ENCODE peak calls at places on chromosome 18, in four cellular contexts. Z is cardiac fibroblast, K is fibroblast of lung, P is endodermal cell. R is an unnamed sample.

GRCh38 chr18:415627-416612 is 84.6 kb downstream of the COLEC12 start:
- DNase-seq in P (no peak), Z (peak), K (peak), R (no peak)

GRCh38 chr18:23864620-23865019 is 149.9 kb upstream of the TTC39C start:
- DNase-seq in K (no peak), P (no peak), Z (no peak), R (no peak)

GRCh38 chr18:14767474-14767873 is 19.5 kb downstream of the ANKRD30B start:
- DNase-seq in P (no peak), K (no peak), Z (peak), R (no peak)

GRCh38 chr18:23355206-23355605 is 97.9 kb upstream of the RIOK3 start:
- DNase-seq in Z (no peak), K (no peak), P (no peak), R (no peak)

GRCh38 chr18:14947482-14948162 is 199.7 kb downstream of the ANKRD30B start:
- DNase-seq in K (no peak), P (no peak), Z (no peak), R (no peak)

GRCh38 chr18:44031063-44031462 is 649.6 kb upstream of the SETBP1 start:
- DNase-seq in K (no peak), Z (no peak), P (no peak), R (no peak)

GRCh38 chr18:26438980-26439379 is 109.4 kb downstream of the KCTD1 start:
- DNase-seq in K (no peak), Z (no peak), P (no peak), R (no peak)

GRCh38 chr18:32213693-32214092 is 23.9 kb downstream of the MEP1B start:
- DNase-seq in K (no peak), P (no peak), Z (no peak), R (no peak)

DNA sequence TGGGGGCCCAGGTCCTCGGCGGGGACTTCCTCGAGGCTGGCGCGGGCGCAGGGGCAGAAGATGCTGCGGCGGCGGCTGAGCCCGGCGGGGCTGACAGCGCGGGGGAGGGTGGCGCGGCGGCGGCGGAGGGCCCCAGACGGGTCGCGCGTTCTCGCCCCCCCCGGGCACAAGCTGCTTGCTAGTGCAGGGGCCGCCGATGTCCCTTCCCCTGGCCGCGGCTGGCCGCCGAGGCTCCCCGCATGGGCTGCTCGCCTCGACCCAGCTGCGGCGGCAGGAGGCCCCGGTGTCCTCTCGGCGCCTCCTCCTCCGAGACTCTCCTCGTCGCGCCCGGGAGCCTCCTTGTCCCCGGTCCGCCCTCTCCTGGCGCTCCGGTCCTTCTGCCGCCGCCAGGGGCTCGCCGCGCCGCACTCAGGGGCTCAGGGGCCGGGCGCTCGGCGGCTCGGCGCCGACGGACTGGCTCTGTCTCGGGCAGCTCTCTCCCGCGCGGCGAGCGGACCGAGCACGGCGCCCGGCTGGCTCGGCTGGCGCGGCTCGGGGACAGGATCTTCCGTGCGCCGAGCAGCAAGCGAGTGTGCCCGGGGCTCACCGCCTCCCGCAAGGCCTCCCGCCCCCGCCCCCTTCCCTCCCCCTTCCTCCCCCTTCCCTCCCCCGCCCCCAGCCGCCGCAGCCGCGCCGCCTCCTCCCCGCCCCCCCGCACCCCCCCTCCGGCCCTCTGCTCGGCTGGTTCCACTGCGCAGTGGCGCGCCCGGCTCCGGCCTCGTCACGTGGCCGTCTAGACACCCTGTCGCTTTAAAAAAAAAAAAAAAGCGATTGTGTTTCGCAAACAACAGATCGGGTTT is 902 bp upstream of the SMAD7 start:
- DNase-seq in K (peak), P (peak), Z (peak), R (peak)
- TF ChIP-seq CTCF in K (no peak), P (peak), Z (no peak), R (no peak)

GRCh38 chr18:13440277-13441248 is 222.0 kb downstream of the LDLRAD4 start:
- DNase-seq in K (no peak), P (no peak), Z (no peak), R (no peak)
- TF ChIP-seq CTCF in K (no peak), P (no peak), Z (no peak), R (peak)

GRCh38 chr18:76306685-76307292 is 188.3 kb downstream of the ZNF516 start:
- DNase-seq in Z (no peak), P (peak), K (no peak), R (no peak)
- TF ChIP-seq CTCF in Z (no peak), P (peak), K (no peak), R (no peak)

DNA sequence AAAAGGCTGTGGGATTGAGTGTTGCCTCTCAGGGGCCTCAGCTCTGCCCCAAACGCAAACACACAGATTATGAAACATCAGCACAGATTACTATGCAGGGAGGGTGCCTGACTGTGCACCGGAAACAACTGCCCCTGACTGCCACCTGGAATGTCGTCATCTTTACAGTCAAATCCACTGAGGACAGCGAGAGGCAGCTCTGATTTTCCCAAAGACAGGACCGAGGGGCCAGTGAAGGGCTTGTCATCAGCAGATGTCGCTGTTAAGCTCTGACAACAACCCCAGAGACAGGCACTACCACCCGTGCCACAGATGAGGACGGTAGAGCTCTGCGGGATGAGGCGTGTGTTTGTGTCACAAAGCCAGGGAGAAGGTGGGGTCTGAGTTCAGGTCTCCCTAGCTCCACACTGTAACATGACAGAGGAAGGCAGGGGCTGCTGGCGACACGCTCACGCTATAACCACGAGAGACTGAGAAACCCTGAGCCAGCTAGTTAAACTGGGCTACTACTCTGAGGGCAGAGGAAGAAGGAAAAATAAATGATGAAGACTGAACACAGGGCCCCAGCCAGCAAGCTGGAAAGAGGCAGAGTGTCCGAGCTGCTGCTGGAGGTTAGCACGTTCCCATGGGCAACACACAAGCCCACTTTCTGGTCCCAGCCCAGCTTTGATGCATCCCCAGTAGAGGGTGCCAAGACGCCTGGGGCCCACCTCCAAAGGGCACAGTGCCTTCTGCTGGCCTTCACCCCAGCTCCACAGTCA is 47.0 kb downstream of the PARD6G start:
- DNase-seq in Z (no peak), K (no peak), P (peak), R (no peak)
- TF ChIP-seq CTCF in Z (no peak), K (peak), P (peak), R (peak)

GRCh38 chr18:9661564-9661963 is 46.5 kb upstream of the RAB31 start:
- DNase-seq in P (no peak), K (no peak), Z (peak), R (no peak)
- TF ChIP-seq CTCF in P (peak), K (peak), Z (peak), R (no peak)

GRCh38 chr18:59696311-59697235 is 650 bp downstream of the CCBE1 start:
- DNase-seq in Z (peak), P (peak), K (peak), R (no peak)
- TF ChIP-seq CTCF in Z (no peak), P (no peak), K (no peak), R (no peak)

GRCh38 chr18:59400407-59400806 is 41.3 kb upstream of the LMAN1 start:
- DNase-seq in P (no peak), Z (no peak), K (no peak), R (no peak)

GRCh38 chr18:59402432-59403090 is 43.5 kb upstream of the LMAN1 start:
- DNase-seq in P (peak), Z (peak), K (peak), R (peak)
- TF ChIP-seq CTCF in P (peak), Z (peak), K (peak), R (peak)

GRCh38 chr18:7224198-7224597 is 6.7 kb upstream of the LRRC30 start:
- DNase-seq in K (no peak), P (no peak), Z (no peak), R (no peak)

DNA sequence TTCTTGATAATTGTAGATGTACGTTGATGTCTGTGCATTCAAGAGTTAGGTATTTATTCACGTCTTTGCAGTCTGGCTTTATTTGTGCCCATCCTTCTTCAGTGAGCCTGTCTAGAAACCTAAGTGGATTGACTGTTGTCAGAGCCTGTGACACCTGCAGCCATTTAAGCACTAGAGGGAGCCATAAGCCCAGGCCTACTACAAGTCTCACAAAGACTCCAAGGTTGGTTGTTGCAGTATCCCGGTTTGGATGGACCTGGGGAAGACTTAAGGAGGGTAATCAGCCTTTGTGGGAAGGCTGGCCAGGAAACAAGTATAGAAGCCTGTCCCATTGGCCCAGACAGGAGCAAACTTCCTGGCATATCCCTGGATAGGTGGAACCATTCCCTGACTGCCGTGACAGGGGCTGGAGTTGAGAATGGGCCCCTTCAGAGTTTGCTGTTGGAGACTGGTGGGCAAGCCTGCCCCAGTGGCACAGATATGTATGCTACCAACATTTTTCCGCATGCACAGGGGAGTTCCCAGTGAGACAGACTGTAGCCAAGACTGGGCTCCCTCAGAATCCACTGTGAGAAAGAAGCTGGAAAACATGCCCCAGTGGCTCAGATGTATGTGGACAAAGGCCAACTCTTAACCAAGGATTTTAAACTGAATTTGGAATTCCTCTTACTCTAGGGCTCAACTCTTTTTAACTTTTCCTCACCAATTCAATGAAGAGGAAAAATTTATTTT is 9.3 kb upstream of the LRRC30 start:
- DNase-seq in K (peak), P (peak), Z (peak), R (peak)
- TF ChIP-seq CTCF in K (peak), P (peak), Z (peak), R (peak)

GRCh38 chr18:64115906-64116305 is 33.0 kb downstream of the LINC00305 start:
- DNase-seq in P (no peak), K (no peak), Z (no peak), R (peak)

GRCh38 chr18:64116806-64117205 is 32.1 kb downstream of the LINC00305 start:
- DNase-seq in P (no peak), K (no peak), Z (no peak), R (no peak)

DNA sequence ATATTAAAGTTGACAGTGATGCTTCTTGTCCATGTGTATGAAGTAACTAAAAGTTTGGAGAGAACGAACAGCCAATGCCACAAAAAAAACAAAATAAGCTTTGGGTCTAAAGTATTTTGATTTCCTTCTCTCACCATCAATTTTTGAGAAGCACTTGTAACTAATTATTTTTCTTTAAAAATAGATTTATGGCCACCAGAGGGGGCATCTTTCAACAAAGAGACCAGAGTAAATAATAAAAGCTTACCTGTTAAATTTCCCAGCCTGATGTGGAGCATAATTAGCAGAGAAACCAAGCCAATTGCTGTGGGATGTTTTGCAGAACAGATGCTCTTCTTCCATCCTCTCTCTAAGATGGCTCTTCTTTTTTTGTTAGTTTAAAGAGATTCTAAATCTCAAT is 29.0 kb downstream of the LINC00305 start:
- DNase-seq in P (no peak), Z (peak), K (no peak), R (no peak)
- TF ChIP-seq CTCF in P (peak), Z (no peak), K (peak), R (peak)

GRCh38 chr18:10442551-10442971 is 11.9 kb upstream of the APCDD1 start:
- DNase-seq in P (no peak), K (no peak), Z (no peak), R (no peak)
- TF ChIP-seq CTCF in P (no peak), K (peak), Z (no peak), R (peak)